ENCODE peak calls at places on chromosomes 5 and 9, in six cellular contexts. H is A172; R is stimulated activated CD4-positive, alpha-beta T cell treated with anti-CD3 and anti-CD28 coated beads, Interleukin-15, amount 100 ng/mL, for 1 hour; M is uterus; U is heart left ventricle; X is GM10248. J is an unnamed sample.

GRCh38 chr5:28517691-28518090 is 1479.3 kb upstream of the CDH9 start:
- DNase-seq in M (no peak), X (no peak), U (no peak), H (no peak), R (no peak), J (no peak)

GRCh38 chr5:126516133-126516532 is 78.9 kb downstream of the ALDH7A1 start:
- DNase-seq in U (no peak), H (peak), X (no peak), M (no peak), R (no peak), J (no peak)

GRCh38 chr5:130528474-130528873 is 624.2 kb downstream of the CHSY3 start:
- DNase-seq in H (peak), M (no peak), X (no peak), U (no peak), R (no peak), J (no peak)

GRCh38 chr9:137402752-137403151 is 20.2 kb downstream of the EXD3 start:
- DNase-seq in X (no peak), U (no peak), M (no peak), H (no peak), R (no peak), J (no peak)

GRCh38 chr5:5487961-5488360 is 65.5 kb downstream of the ICE1 start:
- DNase-seq in M (no peak), X (no peak), H (no peak), R (no peak), U (no peak), J (no peak)

GRCh38 chr9:132586830-132587483 is 4.6 kb downstream of the BARHL1 start:
- DNase-seq in U (peak), M (no peak), R (no peak), X (no peak), H (no peak), J (no peak)

GRCh38 chr9:9522406-9522805 is 1090.4 kb downstream of the PTPRD start:
- DNase-seq in H (no peak), M (no peak), X (no peak), U (no peak), R (no peak), J (no peak)

GRCh38 chr9:7358876-7359275 is 440.7 kb downstream of the DMAC1 start:
- DNase-seq in X (no peak), R (no peak), U (no peak), M (no peak), H (no peak), J (no peak)

GRCh38 chr5:54823006-54823405 is 162.4 kb downstream of the ESM1 start:
- DNase-seq in R (no peak), H (no peak), M (no peak), X (no peak), U (no peak), J (no peak)

GRCh38 chr5:5154733-5155132 is 14.6 kb downstream of the ADAMTS16 start:
- DNase-seq in R (no peak), U (no peak), X (no peak), M (no peak), H (no peak), J (no peak)

GRCh38 chr9:129557192-129558036 is 63.5 kb downstream of the C9orf50 start:
- DNase-seq in X (no peak), U (no peak), R (no peak), M (no peak), H (peak), J (no peak)

GRCh38 chr9:97986466-97986865 is 3.3 kb downstream of the ANP32B start:
- DNase-seq in U (no peak), M (no peak), X (no peak), H (no peak), R (no peak), J (no peak)

GRCh38 chr5:79416499-79416898 is 97.4 kb downstream of the HOMER1 start:
- DNase-seq in M (no peak), R (no peak), U (peak), H (no peak), X (peak), J (peak)

GRCh38 chr5:72107874-72108199 is 562 bp downstream of the MAP1B start:
- DNase-seq in M (peak), R (no peak), X (peak), U (peak), H (peak), J (no peak)

GRCh38 chr5:43332401-43332800 is 19.2 kb upstream of the HMGCS1 start:
- DNase-seq in H (no peak), R (no peak), X (no peak), M (no peak), U (no peak), J (no peak)

GRCh38 chr5:56638768-56639238 is 176.5 kb upstream of the MAP3K1 start:
- DNase-seq in R (no peak), U (no peak), X (no peak), H (no peak), M (no peak), J (no peak)

GRCh38 chr9:86974421-86974820 is 27.1 kb upstream of the GAS1 start:
- DNase-seq in X (no peak), M (no peak), U (no peak), H (no peak), R (no peak), J (no peak)

GRCh38 chr9:110048473-110048975 is 159.4 kb downstream of the C9orf152 start:
- DNase-seq in U (peak), M (peak), R (peak), H (peak), X (peak), J (peak)

GRCh38 chr9:91421987-91422765 is 1.5 kb downstream of the NFIL3 start:
- DNase-seq in M (no peak), H (peak), U (peak), R (no peak), X (no peak), J (no peak)

GRCh38 chr9:5838884-5839571 is 6.1 kb upstream of the ERMP1 start:
- DNase-seq in X (no peak), M (no peak), R (no peak), U (no peak), H (peak), J (no peak)

GRCh38 chr9:114203410-114204140 is 48.2 kb downstream of the COL27A1 start:
- DNase-seq in R (no peak), U (no peak), X (no peak), M (no peak), H (no peak), J (no peak)